ENCODE peak calls at places on chromosomes 6 and 20, in eight cellular contexts. One of them, this sample, is unnamed.
A peak's percentile ranks its signal among the peaks of the same experiment; 100 is the strongest.

GRCh38 chr20:43138061-43138860 is 51.4 kb downstream of the PTPRT start:
- DNase-seq in cardiac fibroblast: no peak
- DNase-seq in T-helper 1 cell: no peak
- DNase-seq in GM20000: no peak
- DNase-seq in SK-N-DZ: no peak
- DNase-seq in stimulated activated CD8-positive, alpha-beta memory T cell treated with anti-CD3 and anti-CD28 coated beads, Interleukin-4, amount 100 ng/mL, for 1 hour: no peak
- DNase-seq in astrocyte of the cerebellum: no peak
- DNase-seq in germinal center: no peak
- DNase-seq in this sample: no peak

GRCh38 chr20:53068241-53068640 is 96.1 kb downstream of the TSHZ2 start:
- DNase-seq in stimulated activated CD8-positive, alpha-beta memory T cell treated with anti-CD3 and anti-CD28 coated beads, Interleukin-4, amount 100 ng/mL, for 1 hour: no peak
- DNase-seq in cardiac fibroblast: no peak
- DNase-seq in SK-N-DZ: no peak
- DNase-seq in astrocyte of the cerebellum: no peak
- DNase-seq in germinal center: no peak
- DNase-seq in GM20000: no peak
- DNase-seq in T-helper 1 cell: no peak
- DNase-seq in this sample: no peak

GRCh38 chr6:37210313-37210898 is 40.5 kb downstream of the PIM1 start:
- DNase-seq in cardiac fibroblast: peak; percentile 91
- DNase-seq in SK-N-DZ: peak; percentile 82
- DNase-seq in T-helper 1 cell: peak; percentile 78
- DNase-seq in stimulated activated CD8-positive, alpha-beta memory T cell treated with anti-CD3 and anti-CD28 coated beads, Interleukin-4, amount 100 ng/mL, for 1 hour: peak; percentile 63
- DNase-seq in astrocyte of the cerebellum: peak; percentile 81
- DNase-seq in germinal center: peak; percentile 65
- DNase-seq in GM20000: peak; percentile 67
- DNase-seq in this sample: peak; percentile 88

GRCh38 chr6:6686748-6687601 is 98.5 kb downstream of the LY86 start:
- DNase-seq in germinal center: peak; percentile 57
- DNase-seq in T-helper 1 cell: no peak
- DNase-seq in astrocyte of the cerebellum: no peak
- DNase-seq in cardiac fibroblast: peak; percentile 81
- DNase-seq in stimulated activated CD8-positive, alpha-beta memory T cell treated with anti-CD3 and anti-CD28 coated beads, Interleukin-4, amount 100 ng/mL, for 1 hour: no peak
- DNase-seq in GM20000: no peak
- DNase-seq in SK-N-DZ: peak; percentile 10
- DNase-seq in this sample: peak; percentile 42

GRCh38 chr20:36542019-36542488 is 735 bp downstream of the MYL9 start:
- DNase-seq in T-helper 1 cell: no peak
- DNase-seq in GM20000: no peak
- DNase-seq in SK-N-DZ: peak; percentile 80
- DNase-seq in germinal center: no peak
- DNase-seq in stimulated activated CD8-positive, alpha-beta memory T cell treated with anti-CD3 and anti-CD28 coated beads, Interleukin-4, amount 100 ng/mL, for 1 hour: no peak
- DNase-seq in astrocyte of the cerebellum: no peak
- DNase-seq in cardiac fibroblast: peak; percentile 64
- DNase-seq in this sample: no peak

GRCh38 chr6:27866370-27867050 is 45.7 kb downstream of the OR2B2 start:
- DNase-seq in GM20000: peak; percentile 63
- DNase-seq in germinal center: peak; percentile 86
- DNase-seq in cardiac fibroblast: peak; percentile 74
- DNase-seq in astrocyte of the cerebellum: no peak
- DNase-seq in stimulated activated CD8-positive, alpha-beta memory T cell treated with anti-CD3 and anti-CD28 coated beads, Interleukin-4, amount 100 ng/mL, for 1 hour: peak; percentile 5
- DNase-seq in T-helper 1 cell: peak; percentile 38
- DNase-seq in SK-N-DZ: peak; percentile 73
- DNase-seq in this sample: peak; percentile 87

GRCh38 chr6:43668151-43669028 is 19.2 kb downstream of the MRPS18A start:
- DNase-seq in germinal center: peak; percentile 77
- DNase-seq in SK-N-DZ: peak; percentile 71
- DNase-seq in astrocyte of the cerebellum: no peak
- DNase-seq in GM20000: peak; percentile 75
- DNase-seq in cardiac fibroblast: peak; percentile 75
- DNase-seq in stimulated activated CD8-positive, alpha-beta memory T cell treated with anti-CD3 and anti-CD28 coated beads, Interleukin-4, amount 100 ng/mL, for 1 hour: no peak
- DNase-seq in T-helper 1 cell: peak; percentile 12
- DNase-seq in this sample: peak; percentile 65

GRCh38 chr20:2687514-2687913 is 5.1 kb upstream of the EBF4 start:
- DNase-seq in germinal center: no peak
- DNase-seq in cardiac fibroblast: no peak
- DNase-seq in GM20000: no peak
- DNase-seq in T-helper 1 cell: no peak
- DNase-seq in stimulated activated CD8-positive, alpha-beta memory T cell treated with anti-CD3 and anti-CD28 coated beads, Interleukin-4, amount 100 ng/mL, for 1 hour: no peak
- DNase-seq in astrocyte of the cerebellum: no peak
- DNase-seq in SK-N-DZ: no peak
- DNase-seq in this sample: no peak

GRCh38 chr6:142331075-142331551 is 29.3 kb downstream of the ADGRG6 start:
- DNase-seq in SK-N-DZ: no peak
- DNase-seq in cardiac fibroblast: peak; percentile 32
- DNase-seq in astrocyte of the cerebellum: no peak
- DNase-seq in T-helper 1 cell: no peak
- DNase-seq in germinal center: no peak
- DNase-seq in GM20000: no peak
- DNase-seq in stimulated activated CD8-positive, alpha-beta memory T cell treated with anti-CD3 and anti-CD28 coated beads, Interleukin-4, amount 100 ng/mL, for 1 hour: no peak
- DNase-seq in this sample: no peak

GRCh38 chr20:48066256-48066655 is 281.0 kb upstream of the SULF2 start:
- DNase-seq in GM20000: no peak
- DNase-seq in germinal center: no peak
- DNase-seq in cardiac fibroblast: peak; percentile 87
- DNase-seq in astrocyte of the cerebellum: no peak
- DNase-seq in SK-N-DZ: no peak
- DNase-seq in T-helper 1 cell: no peak
- DNase-seq in stimulated activated CD8-positive, alpha-beta memory T cell treated with anti-CD3 and anti-CD28 coated beads, Interleukin-4, amount 100 ng/mL, for 1 hour: no peak
- DNase-seq in this sample: no peak

GRCh38 chr20:60255866-60256265 is 297.6 kb downstream of the CDH26 start:
- DNase-seq in SK-N-DZ: no peak
- DNase-seq in cardiac fibroblast: no peak
- DNase-seq in GM20000: no peak
- DNase-seq in astrocyte of the cerebellum: no peak
- DNase-seq in germinal center: no peak
- DNase-seq in stimulated activated CD8-positive, alpha-beta memory T cell treated with anti-CD3 and anti-CD28 coated beads, Interleukin-4, amount 100 ng/mL, for 1 hour: no peak
- DNase-seq in T-helper 1 cell: no peak
- DNase-seq in this sample: no peak

This sample was measured in activated CD8-positive, alpha-beta memory T cell treated with anti-CD3 and anti-CD28 coated beads, Interleukin-2, amount 10 ng/mL, durations not matched to agents 7 days and 5 days.